ENCODE peak calls at places on chromosomes 7 and 10, in ten cellular contexts. S is spleen; I is AG10803; R is H7; Q is sciatic nerve; D is activated naive CD8-positive, alpha-beta T cell treated with anti-CD3 and anti-CD28 coated beads, Interleukin-2, amount 50 U/mL, for 24 hours; K is body of pancreas; Z is progenitor cell of endocrine pancreas; T is mesothelial cell of epicardium; C is DMS153. M is an unnamed sample.

GRCh38 chr7:130213820-130214219 is 6.2 kb downstream of the SSMEM1 start:
- DNase-seq in C (no peak), R (no peak), I (no peak), Q (no peak), Z (no peak), K (no peak), D (no peak), S (no peak), T (no peak), M (no peak)

GRCh38 chr10:6398419-6398818 is 181.7 kb downstream of the PRKCQ start:
- DNase-seq in C (no peak), T (no peak), Z (no peak), K (no peak), I (no peak), S (no peak), R (no peak), D (no peak), Q (no peak), M (no peak)

GRCh38 chr7:50226139-50226538 is 78.4 kb upstream of the IKZF1 start:
- DNase-seq in C (no peak), R (no peak), Q (no peak), T (no peak), Z (no peak), I (no peak), K (no peak), S (no peak), D (no peak), M (no peak)

GRCh38 chr7:106177738-106178592 is 65.9 kb upstream of the SYPL1 start:
- DNase-seq in Q (no peak), D (no peak), K (no peak), S (no peak), I (no peak), R (no peak), T (no peak), C (no peak), Z (no peak), M (no peak)

GRCh38 chr10:126857178-126857806 is 47.9 kb upstream of the DOCK1 start:
- DNase-seq in D (no peak), Z (no peak), T (no peak), S (no peak), R (no peak), C (no peak), K (no peak), Q (no peak), I (no peak), M (no peak)

GRCh38 chr7:148303295-148304013 is 287.1 kb upstream of the C7orf33 start:
- DNase-seq in I (peak), T (peak), Q (peak), S (no peak), Z (no peak), D (no peak), K (peak), C (peak), R (no peak), M (no peak)

GRCh38 chr10:78170026-78170475 is 136.4 kb downstream of the RPS24 start:
- DNase-seq in K (no peak), S (no peak), D (no peak), R (no peak), Q (no peak), Z (no peak), I (peak), C (no peak), T (no peak), M (no peak)

GRCh38 chr7:7707756-7708310 is 10.6 kb downstream of the RPA3 start:
- DNase-seq in T (no peak), K (no peak), R (no peak), D (no peak), Q (no peak), I (peak), S (no peak), C (no peak), Z (no peak), M (no peak)

GRCh38 chr10:53325073-53325472 is 552.5 kb upstream of the MBL2 start:
- DNase-seq in K (no peak), R (no peak), Z (no peak), C (no peak), D (no peak), S (no peak), I (no peak), T (no peak), Q (no peak), M (no peak)

GRCh38 chr10:30529373-30529998 is 95.5 kb downstream of the MAP3K8 start:
- DNase-seq in T (no peak), C (no peak), D (peak), S (peak), R (no peak), I (no peak), Z (no peak), K (peak), Q (peak), M (peak)

GRCh38 chr10:120221873-120222485 is 235.0 kb upstream of the PLPP4 start:
- DNase-seq in T (no peak), Q (no peak), S (no peak), R (peak), Z (peak), C (no peak), K (peak), D (no peak), I (peak), M (no peak)

GRCh38 chr10:53135213-53135896 is 362.8 kb upstream of the MBL2 start:
- DNase-seq in K (no peak), D (no peak), I (no peak), Q (no peak), C (no peak), S (no peak), T (no peak), R (no peak), Z (no peak), M (no peak)

GRCh38 chr10:79346012-79346340 is 1.3 kb upstream of the PPIF start:
- DNase-seq in R (peak), K (no peak), Z (no peak), C (no peak), Q (no peak), T (peak), S (no peak), I (no peak), D (no peak), M (no peak)

GRCh38 chr7:15462721-15463389 is 99.0 kb downstream of the AGMO start:
- DNase-seq in I (no peak), K (no peak), D (no peak), T (no peak), C (no peak), S (no peak), R (no peak), Z (no peak), Q (no peak), M (no peak)

GRCh38 chr10:8453587-8453986 is 399.1 kb downstream of the GATA3 start:
- DNase-seq in I (no peak), K (no peak), Q (peak), S (no peak), C (no peak), T (no peak), R (no peak), Z (no peak), D (no peak), M (no peak)

GRCh38 chr10:983951-984705 is 4.1 kb upstream of the GTPBP4 start:
- DNase-seq in Q (no peak), I (no peak), C (no peak), K (peak), T (no peak), Z (peak), R (no peak), S (no peak), D (no peak), M (no peak)

GRCh38 chr7:20107582-20107981 is 109.6 kb downstream of the MACC1 start:
- DNase-seq in D (no peak), R (no peak), Q (no peak), T (no peak), C (peak), K (no peak), S (no peak), Z (no peak), I (peak), M (no peak)

GRCh38 chr10:119315128-119316001 is 108.0 kb downstream of the GRK5 start:
- DNase-seq in Q (no peak), C (peak), D (peak), T (no peak), S (no peak), K (no peak), I (peak), R (peak), Z (no peak), M (no peak)

GRCh38 chr7:152406491-152406890 is 29.3 kb downstream of the KMT2C start:
- DNase-seq in Q (no peak), K (no peak), R (no peak), S (no peak), C (no peak), T (no peak), Z (no peak), D (no peak), I (no peak), M (no peak)

GRCh38 chr7:16203065-16203464 is 218.3 kb downstream of the CRPPA start:
- DNase-seq in K (no peak), D (no peak), T (no peak), Q (no peak), S (no peak), I (no peak), Z (no peak), R (no peak), C (no peak), M (no peak)